ENCODE peak calls at places on chromosomes 1 and 21, in five cellular contexts. T is cardiac muscle cell, P is thyroid gland, Y is A673, V is heart left ventricle. B is an unnamed sample.

GRCh38 chr1:118985611-118986290 is 2.4 kb downstream of the TBX15 start:
- DNase-seq in P (no peak), T (no peak), V (no peak), Y (no peak), B (no peak)

GRCh38 chr1:195663549-195664280 is 944.5 kb downstream of the KCNT2 start:
- DNase-seq in T (no peak), Y (no peak), V (no peak), P (no peak), B (no peak)

GRCh38 chr21:33219961-33220360 is 9.8 kb upstream of the IFNAR2 start:
- DNase-seq in T (no peak), P (no peak), V (no peak), Y (no peak), B (no peak)

GRCh38 chr1:154751690-154752089 is 118.4 kb downstream of the KCNN3 start:
- DNase-seq in V (no peak), T (no peak), P (no peak), Y (no peak), B (no peak)

GRCh38 chr1:116521186-116521585 is 49.6 kb downstream of the CD58 start:
- DNase-seq in Y (no peak), V (no peak), T (no peak), P (no peak), B (no peak)

GRCh38 chr21:38712076-38712475 is 93.7 kb upstream of the ETS2 start:
- DNase-seq in Y (peak; percentile 21), P (peak; percentile 6), T (peak; percentile 48), V (no peak), B (peak; percentile 44)

GRCh38 chr1:101732221-101732620 is 264.5 kb downstream of the OLFM3 start:
- DNase-seq in T (no peak), Y (no peak), V (no peak), P (no peak), B (no peak)

GRCh38 chr1:38208720-38209632 is 162.4 kb upstream of the POU3F1 start:
- DNase-seq in P (no peak), Y (no peak), V (no peak), T (no peak), B (no peak)

GRCh38 chr21:43188712-43189151 is 19.9 kb downstream of the CRYAA start:
- DNase-seq in P (peak; percentile 87), T (no peak), V (peak; percentile 11), Y (no peak), B (no peak)

GRCh38 chr1:101181930-101182329 is 54.9 kb upstream of the S1PR1 start:
- DNase-seq in T (no peak), P (no peak), V (no peak), Y (no peak), B (no peak)

GRCh38 chr21:24369278-24369677 is 1238.0 kb downstream of the MRPL39 start:
- DNase-seq in P (no peak), V (no peak), T (no peak), Y (no peak), B (no peak)

GRCh38 chr1:221908573-221908972 is 166.7 kb upstream of the DUSP10 start:
- DNase-seq in P (no peak), V (no peak), Y (no peak), T (no peak), B (no peak)

GRCh38 chr1:227945891-227946623 is 1.7 kb downstream of the WNT9A start:
- DNase-seq in V (peak; percentile 60), P (peak; percentile 90), T (no peak), Y (no peak), B (peak; percentile 9)

GRCh38 chr1:24966724-24967346 is 36.8 kb upstream of the RUNX3 start:
- DNase-seq in Y (peak; percentile 41), P (no peak), V (no peak), T (no peak), B (no peak)

GRCh38 chr1:226692067-226692792 is 46.9 kb downstream of the ITPKB start:
- DNase-seq in Y (no peak), V (no peak), T (no peak), P (no peak), B (no peak)

GRCh38 chr1:41361028-41361494 is at the start of gene FOXO6:
- DNase-seq in T (peak; percentile 100), P (peak; percentile 99), Y (peak; percentile 98), V (peak; percentile 99), B (peak; percentile 98)

GRCh38 chr1:91883470-91883869 is 2.5 kb downstream of the TGFBR3 start:
- DNase-seq in T (peak; percentile 23), V (no peak), Y (peak; percentile 59), P (no peak), B (no peak)
- TF ChIP-seq CTCF in T (peak; percentile 54), V (peak; percentile 48), Y (peak; percentile 64), P (peak; percentile 35), B (no peak)

GRCh38 chr1:66452162-66452561 is 81.8 kb upstream of the SGIP1 start:
- DNase-seq in Y (no peak), T (no peak), V (no peak), P (no peak), B (no peak)
- TF ChIP-seq CTCF in Y (peak; percentile 20), T (peak; percentile 18), V (no peak), P (no peak), B (no peak)

GRCh38 chr1:194331758-194332157 is 1145.3 kb upstream of the B3GALT2 start:
- DNase-seq in Y (no peak), V (no peak), P (no peak), T (no peak), B (no peak)
- TF ChIP-seq CTCF in Y (no peak), V (no peak), P (no peak), T (no peak), B (no peak)

GRCh38 chr1:245154429-245155185 is at the start of gene KIF26B:
- DNase-seq in P (peak; percentile 53), V (peak; percentile 30), Y (peak; percentile 32), T (peak; percentile 89), B (peak; percentile 58)
- TF ChIP-seq CTCF in P (no peak), V (no peak), Y (no peak), T (no peak), B (no peak)

GRCh38 chr1:45772971-45773370 is 22.5 kb upstream of the IPP start:
- DNase-seq in T (no peak), P (no peak), V (no peak), Y (no peak), B (no peak)

GRCh38 chr1:45767035-45767434 is 16.6 kb upstream of the IPP start:
- DNase-seq in T (no peak), Y (no peak), V (no peak), P (no peak), B (no peak)

GRCh38 chr1:45765999-45766792 is 15.7 kb upstream of the IPP start:
- DNase-seq in V (no peak), Y (no peak), T (no peak), P (no peak), B (no peak)

GRCh38 chr1:45769261-45769932 is 18.9 kb upstream of the IPP start:
- DNase-seq in P (no peak), Y (no peak), T (peak; percentile 55), V (no peak), B (no peak)
- TF ChIP-seq CTCF in P (no peak), Y (no peak), T (no peak), V (no peak), B (no peak)

GRCh38 chr1:220770245-220770913 is 16.3 kb upstream of the MTARC1 start:
- DNase-seq in T (no peak), V (no peak), Y (no peak), P (no peak), B (no peak)

GRCh38 chr1:220769205-220769604 is 17.5 kb upstream of the MTARC1 start:
- DNase-seq in T (no peak), P (no peak), Y (no peak), V (no peak), B (no peak)

GRCh38 chr1:220767312-220768126 is 19.2 kb upstream of the MTARC1 start:
- DNase-seq in T (peak; percentile 62), P (peak; percentile 53), V (peak; percentile 31), Y (no peak), B (no peak)

GRCh38 chr1:220764757-220765156 is 16.6 kb downstream of the MTARC2 start:
- DNase-seq in T (no peak), P (no peak), V (no peak), Y (no peak), B (no peak)

DNA sequence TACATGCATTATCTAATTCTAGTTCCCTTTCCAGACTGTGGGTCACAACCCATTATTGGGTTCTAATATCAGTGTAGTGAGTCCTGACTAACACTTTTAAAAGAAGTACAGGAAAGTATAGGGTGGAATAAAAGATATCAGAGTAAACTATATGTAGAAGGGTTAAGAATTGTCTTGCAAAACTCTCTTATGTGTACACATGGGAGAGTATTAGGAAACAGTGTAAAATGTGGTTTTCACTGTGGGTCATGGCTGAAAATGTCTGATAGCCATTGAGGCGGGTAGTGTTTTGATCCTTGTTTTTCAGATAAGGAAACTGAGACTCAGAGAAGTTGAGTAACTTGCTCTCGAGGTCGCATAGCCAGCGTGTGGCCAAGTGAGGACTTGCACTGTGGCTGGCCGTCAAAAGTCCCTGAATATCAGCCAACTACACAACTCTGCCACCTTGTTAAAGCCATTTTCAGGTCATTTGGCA is 18.5 kb upstream of the MTARC1 start:
- DNase-seq in T (no peak), Y (no peak), V (no peak), P (peak; percentile 32), B (no peak)
- TF ChIP-seq CTCF in T (peak; percentile 15), Y (no peak), V (peak; percentile 6), P (no peak), B (no peak)

B was measured in endothelial cell.